ENCODE peak calls at places on chromosome 4, in five cellular contexts. H, T, K, G and N are unnamed samples.

GRCh38 chr4:8664031-8664805 is 71.7 kb downstream of the CPZ start:
- DNase-seq in G (no peak), H (no peak), T (no peak), K (no peak), N (no peak)

GRCh38 chr4:91826186-91826585 is 477.6 kb upstream of the GRID2 start:
- DNase-seq in G (peak), K (peak), T (no peak), H (no peak), N (no peak)

GRCh38 chr4:6381571-6382123 is 90.8 kb downstream of the PPP2R2C start:
- DNase-seq in H (no peak), T (no peak), K (no peak), G (no peak), N (no peak)

GRCh38 chr4:69970071-69970470 is 4.5 kb upstream of the CSN2 start:
- DNase-seq in T (no peak), H (no peak), G (peak), K (no peak), N (no peak)

GRCh38 chr4:40987151-40987550 is 227.2 kb downstream of the APBB2 start:
- DNase-seq in H (no peak), G (no peak), T (no peak), K (no peak), N (no peak)

GRCh38 chr4:151226004-151226932 is 50.7 kb upstream of the PRSS48 start:
- DNase-seq in G (peak), T (no peak), K (peak), H (no peak), N (no peak)

GRCh38 chr4:49063670-49064069 is 77.6 kb downstream of the CWH43 start:
- DNase-seq in K (peak), H (no peak), G (peak), T (no peak), N (no peak)

GRCh38 chr4:90943311-90943710 is 816.1 kb downstream of the CCSER1 start:
- DNase-seq in K (no peak), G (no peak), H (no peak), T (no peak), N (no peak)

GRCh38 chr4:113564493-113564892 is 197.0 kb downstream of the CAMK2D start:
- DNase-seq in G (no peak), H (no peak), T (no peak), K (no peak), N (no peak)

GRCh38 chr4:59664771-59665170 is 1535.4 kb upstream of the ADGRL3 start:
- DNase-seq in K (no peak), H (no peak), T (no peak), G (no peak), N (no peak)

GRCh38 chr4:152616804-152617203 is 63.0 kb downstream of the TMEM154 start:
- DNase-seq in H (no peak), T (no peak), G (no peak), K (no peak), N (no peak)

GRCh38 chr4:76704133-76704881 is 193.6 kb downstream of the SOWAHB start:
- DNase-seq in K (peak), H (peak), T (no peak), G (peak), N (no peak)

GRCh38 chr4:182486895-182487294 is 243.7 kb downstream of the TENM3 start:
- DNase-seq in T (no peak), K (no peak), G (no peak), H (peak), N (no peak)